ENCODE peak calls at places on chromosomes 12 and 14, in seven cellular contexts. S is type B pancreatic cell, L is RWPE2, P is PC-3, Y is AG09319, A is RWPE1, G is neural progenitor cell. V is an unnamed sample.

GRCh38 chr14:105250986-105251385 is 2.7 kb downstream of the BTBD6 start:
- DNase-seq in S (no peak), L (no peak), P (no peak), Y (no peak), A (no peak), G (no peak), V (no peak)

GRCh38 chr12:19115285-19115684 is 14.2 kb upstream of the PLEKHA5 start:
- DNase-seq in S (no peak), L (no peak), P (no peak), Y (no peak), A (no peak), G (peak), V (no peak)

GRCh38 chr14:76768201-76768656 is 7.0 kb downstream of the VASH1 start:
- DNase-seq in S (peak), L (peak), P (no peak), Y (no peak), A (no peak), G (peak), V (peak)

GRCh38 chr14:65958664-65959562 is 527.3 kb upstream of the CCDC196 start:
- DNase-seq in S (no peak), L (no peak), P (peak), Y (no peak), A (peak), G (peak), V (peak)

GRCh38 chr14:85336817-85337216 is 193.1 kb upstream of the FLRT2 start:
- DNase-seq in S (no peak), L (no peak), P (peak), Y (no peak), A (no peak), G (no peak), V (no peak)

GRCh38 chr12:74849801-74850200 is 312.2 kb downstream of the ATXN7L3B start:
- DNase-seq in S (no peak), L (no peak), P (peak), Y (no peak), A (no peak), G (no peak), V (no peak)

GRCh38 chr12:2258035-2258434 is 205.2 kb downstream of the CACNA1C start:
- DNase-seq in S (no peak), L (no peak), P (no peak), Y (no peak), A (no peak), G (no peak), V (no peak)

GRCh38 chr14:87082917-87083316 is 910.1 kb downstream of the GALC start:
- DNase-seq in S (no peak), L (no peak), P (no peak), Y (no peak), A (no peak), G (no peak), V (no peak)

GRCh38 chr12:108185002-108185401 is 55.9 kb downstream of the WSCD2 start:
- DNase-seq in S (no peak), L (no peak), P (no peak), Y (no peak), A (no peak), G (no peak), V (no peak)

GRCh38 chr14:106691601-106692291 is 1165.4 kb downstream of the TMEM121 start:
- DNase-seq in S (peak), L (no peak), P (no peak), Y (no peak), A (no peak), G (no peak), V (no peak)
- TF ChIP-seq CTCF in S (peak), L (peak), P (peak), Y (peak), A (peak), G (no peak), V (peak)

GRCh38 chr14:35730871-35731270 is 78.2 kb downstream of the RALGAPA1 start:
- DNase-seq in S (no peak), L (no peak), P (no peak), Y (no peak), A (no peak), G (no peak), V (no peak)

GRCh38 chr14:35725934-35726333 is 83.2 kb downstream of the RALGAPA1 start:
- DNase-seq in S (no peak), L (no peak), P (no peak), Y (no peak), A (no peak), G (no peak), V (no peak)

DNA sequence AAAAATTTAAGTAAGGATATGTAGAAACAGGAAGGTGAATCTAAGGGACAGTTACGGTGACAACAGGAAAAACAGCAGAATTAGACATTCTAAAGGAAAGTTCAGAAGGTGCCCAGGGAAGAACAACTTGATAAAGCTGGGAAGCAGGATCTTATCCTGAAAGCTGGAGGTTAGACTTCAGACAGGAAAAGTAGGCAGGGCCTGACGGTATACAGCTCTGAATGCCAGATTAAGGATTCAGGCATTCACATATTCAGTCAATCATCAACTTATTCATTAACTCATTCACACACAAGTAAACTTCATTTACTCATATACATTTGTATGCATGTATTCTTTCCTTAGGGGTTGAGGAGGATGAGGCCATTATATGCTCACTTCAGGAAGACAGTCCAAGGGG is 81.3 kb downstream of the RALGAPA1 start:
- DNase-seq in S (no peak), L (no peak), P (no peak), Y (no peak), A (no peak), G (no peak), V (no peak)
- TF ChIP-seq CTCF in S (no peak), L (no peak), P (no peak), Y (no peak), A (no peak), G (no peak), V (no peak)

GRCh38 chr12:42104087-42104486 is 40.6 kb downstream of the GXYLT1 start:
- DNase-seq in S (no peak), L (no peak), P (no peak), Y (no peak), A (no peak), G (no peak), V (no peak)
- TF ChIP-seq CTCF in S (peak), L (peak), P (peak), Y (peak), A (peak), G (peak), V (peak)

GRCh38 chr12:47813491-47814196 is 6.1 kb downstream of the HDAC7 start:
- DNase-seq in S (no peak), L (no peak), P (no peak), Y (no peak), A (no peak), G (peak), V (no peak)
- TF ChIP-seq CTCF in S (no peak), L (no peak), P (no peak), Y (no peak), A (no peak), G (peak), V (no peak)

GRCh38 chr12:53499261-53500118 is at the start of gene MAP3K12:
- DNase-seq in S (no peak), L (no peak), P (peak), Y (peak), A (peak), G (peak), V (no peak)
- TF ChIP-seq CTCF in S (no peak), L (peak), P (peak), Y (peak), A (no peak), G (no peak), V (peak)

GRCh38 chr12:56468216-56469006 is at the start of gene SPRYD4:
- DNase-seq in S (peak), L (peak), P (peak), Y (peak), A (peak), G (peak), V (peak)
- TF ChIP-seq CTCF in S (no peak), L (peak), P (peak), Y (peak), A (peak), G (peak), V (peak)

DNA sequence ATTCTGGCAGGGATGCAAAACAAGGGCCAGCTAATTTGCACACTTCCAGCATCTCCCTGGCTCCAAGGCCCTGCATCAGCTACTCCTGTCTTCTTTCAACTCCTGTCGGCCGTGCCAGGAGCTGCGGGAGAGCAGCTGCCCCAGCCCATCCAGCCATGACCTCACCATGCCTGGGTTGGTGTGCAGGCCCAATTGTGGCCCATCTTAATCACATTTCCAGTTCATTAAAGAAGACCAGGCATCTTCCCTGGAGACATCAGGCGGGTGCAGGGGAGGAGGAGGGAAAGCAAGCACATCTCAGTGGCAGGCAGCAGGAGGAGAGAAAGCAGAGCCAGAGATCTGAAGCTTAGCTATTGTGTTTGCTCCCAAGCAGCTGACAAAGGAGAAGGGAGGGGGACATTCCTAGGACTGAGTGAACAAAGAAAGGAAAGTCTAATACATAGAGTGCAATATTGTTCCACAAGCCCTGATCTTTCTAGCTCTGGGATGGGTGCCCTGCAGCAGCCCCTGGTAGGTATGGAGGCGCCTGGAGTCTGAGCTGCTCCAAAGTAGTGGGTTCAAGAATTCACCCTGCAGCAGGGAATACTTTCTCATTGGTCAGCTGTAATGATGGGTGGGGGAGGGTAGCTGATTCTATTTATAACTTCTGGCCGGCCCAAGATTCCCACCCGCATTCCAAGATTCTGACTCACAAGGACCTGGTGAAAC is 40.1 kb downstream of the VWF start:
- DNase-seq in S (no peak), L (no peak), P (peak), Y (no peak), A (peak), G (peak), V (peak)
- TF ChIP-seq CTCF in S (peak), L (no peak), P (no peak), Y (no peak), A (no peak), G (no peak), V (no peak)

V was measured in chondrocyte.